ENCODE peak calls at places on chromosomes 3 and 15, in five cellular contexts. One of them, this sample, is unnamed.

GRCh38 chr3:107663266-107663665 is 140.5 kb downstream of the BBX start:
- DNase-seq in heart right ventricle: no peak
- DNase-seq in fibroblast of the aortic adventitia: no peak
- DNase-seq in mammary epithelial cell: no peak
- DNase-seq in coronary artery: no peak
- DNase-seq in this sample: no peak

GRCh38 chr3:87549208-87549607 is 272.8 kb upstream of the POU1F1 start:
- DNase-seq in heart right ventricle: no peak
- DNase-seq in fibroblast of the aortic adventitia: no peak
- DNase-seq in mammary epithelial cell: no peak
- DNase-seq in coronary artery: no peak
- DNase-seq in this sample: no peak

GRCh38 chr15:37291920-37292319 is 191.6 kb upstream of the MEIS2 start:
- DNase-seq in heart right ventricle: no peak
- DNase-seq in fibroblast of the aortic adventitia: no peak
- DNase-seq in mammary epithelial cell: no peak
- DNase-seq in coronary artery: no peak
- DNase-seq in this sample: no peak

GRCh38 chr3:40597441-40597840 is 72.7 kb downstream of the ZNF621 start:
- DNase-seq in heart right ventricle: no peak
- DNase-seq in fibroblast of the aortic adventitia: no peak
- DNase-seq in mammary epithelial cell: peak
- DNase-seq in coronary artery: no peak
- DNase-seq in this sample: no peak

GRCh38 chr3:123270818-123271217 is 69.1 kb downstream of the SEC22A start:
- DNase-seq in heart right ventricle: no peak
- DNase-seq in fibroblast of the aortic adventitia: no peak
- DNase-seq in mammary epithelial cell: no peak
- DNase-seq in coronary artery: no peak
- DNase-seq in this sample: no peak

GRCh38 chr3:37456270-37456708 is 281.9 kb upstream of the LRRFIP2 start:
- DNase-seq in heart right ventricle: peak
- DNase-seq in fibroblast of the aortic adventitia: peak
- DNase-seq in mammary epithelial cell: no peak
- DNase-seq in coronary artery: peak
- DNase-seq in this sample: peak

GRCh38 chr15:64045774-64046346 is 425 bp downstream of the DAPK2 start:
- DNase-seq in heart right ventricle: peak
- DNase-seq in fibroblast of the aortic adventitia: no peak
- DNase-seq in mammary epithelial cell: no peak
- DNase-seq in coronary artery: no peak
- DNase-seq in this sample: no peak

GRCh38 chr15:29322407-29322806 is 52.8 kb upstream of the NSMCE3 start:
- DNase-seq in heart right ventricle: no peak
- DNase-seq in fibroblast of the aortic adventitia: peak
- DNase-seq in mammary epithelial cell: no peak
- DNase-seq in coronary artery: no peak
- DNase-seq in this sample: no peak

GRCh38 chr3:64555351-64555750 is 132.4 kb downstream of the ADAMTS9 start:
- DNase-seq in heart right ventricle: no peak
- DNase-seq in fibroblast of the aortic adventitia: no peak
- DNase-seq in mammary epithelial cell: no peak
- DNase-seq in coronary artery: no peak
- DNase-seq in this sample: no peak
- TF ChIP-seq CTCF in heart right ventricle: no peak
- TF ChIP-seq CTCF in fibroblast of the aortic adventitia: no peak
- TF ChIP-seq CTCF in mammary epithelial cell: no peak
- TF ChIP-seq CTCF in coronary artery: no peak
- TF ChIP-seq CTCF in this sample: no peak

GRCh38 chr15:46502668-46503067 is 867.8 kb downstream of the SQOR start:
- DNase-seq in heart right ventricle: no peak
- DNase-seq in fibroblast of the aortic adventitia: no peak
- DNase-seq in mammary epithelial cell: no peak
- DNase-seq in coronary artery: no peak
- DNase-seq in this sample: no peak
- TF ChIP-seq CTCF in heart right ventricle: no peak
- TF ChIP-seq CTCF in fibroblast of the aortic adventitia: no peak
- TF ChIP-seq CTCF in mammary epithelial cell: no peak
- TF ChIP-seq CTCF in coronary artery: no peak
- TF ChIP-seq CTCF in this sample: no peak

GRCh38 chr3:48991851-48992545 is 2.0 kb downstream of the P4HTM start:
- DNase-seq in heart right ventricle: no peak
- DNase-seq in fibroblast of the aortic adventitia: peak
- DNase-seq in mammary epithelial cell: peak
- DNase-seq in coronary artery: no peak
- DNase-seq in this sample: no peak

GRCh38 chr3:48989126-48989795 is 780 bp upstream of the P4HTM start:
- DNase-seq in heart right ventricle: no peak
- DNase-seq in fibroblast of the aortic adventitia: no peak
- DNase-seq in mammary epithelial cell: no peak
- DNase-seq in coronary artery: no peak
- DNase-seq in this sample: no peak

GRCh38 chr3:48990636-48991421 is 788 bp downstream of the P4HTM start:
- DNase-seq in heart right ventricle: no peak
- DNase-seq in fibroblast of the aortic adventitia: peak
- DNase-seq in mammary epithelial cell: no peak
- DNase-seq in coronary artery: no peak
- DNase-seq in this sample: no peak

GRCh38 chr3:48993834-48994233 is 3.8 kb downstream of the P4HTM start:
- DNase-seq in heart right ventricle: no peak
- DNase-seq in fibroblast of the aortic adventitia: no peak
- DNase-seq in mammary epithelial cell: no peak
- DNase-seq in coronary artery: no peak
- DNase-seq in this sample: no peak

GRCh38 chr3:48989796-48990635 is at the start of gene P4HTM:
- DNase-seq in heart right ventricle: peak
- DNase-seq in fibroblast of the aortic adventitia: peak
- DNase-seq in mammary epithelial cell: peak
- DNase-seq in coronary artery: peak
- DNase-seq in this sample: peak
- TF ChIP-seq CTCF in heart right ventricle: peak
- TF ChIP-seq CTCF in fibroblast of the aortic adventitia: peak
- TF ChIP-seq CTCF in mammary epithelial cell: no peak
- TF ChIP-seq CTCF in coronary artery: no peak
- TF ChIP-seq CTCF in this sample: peak

DNA sequence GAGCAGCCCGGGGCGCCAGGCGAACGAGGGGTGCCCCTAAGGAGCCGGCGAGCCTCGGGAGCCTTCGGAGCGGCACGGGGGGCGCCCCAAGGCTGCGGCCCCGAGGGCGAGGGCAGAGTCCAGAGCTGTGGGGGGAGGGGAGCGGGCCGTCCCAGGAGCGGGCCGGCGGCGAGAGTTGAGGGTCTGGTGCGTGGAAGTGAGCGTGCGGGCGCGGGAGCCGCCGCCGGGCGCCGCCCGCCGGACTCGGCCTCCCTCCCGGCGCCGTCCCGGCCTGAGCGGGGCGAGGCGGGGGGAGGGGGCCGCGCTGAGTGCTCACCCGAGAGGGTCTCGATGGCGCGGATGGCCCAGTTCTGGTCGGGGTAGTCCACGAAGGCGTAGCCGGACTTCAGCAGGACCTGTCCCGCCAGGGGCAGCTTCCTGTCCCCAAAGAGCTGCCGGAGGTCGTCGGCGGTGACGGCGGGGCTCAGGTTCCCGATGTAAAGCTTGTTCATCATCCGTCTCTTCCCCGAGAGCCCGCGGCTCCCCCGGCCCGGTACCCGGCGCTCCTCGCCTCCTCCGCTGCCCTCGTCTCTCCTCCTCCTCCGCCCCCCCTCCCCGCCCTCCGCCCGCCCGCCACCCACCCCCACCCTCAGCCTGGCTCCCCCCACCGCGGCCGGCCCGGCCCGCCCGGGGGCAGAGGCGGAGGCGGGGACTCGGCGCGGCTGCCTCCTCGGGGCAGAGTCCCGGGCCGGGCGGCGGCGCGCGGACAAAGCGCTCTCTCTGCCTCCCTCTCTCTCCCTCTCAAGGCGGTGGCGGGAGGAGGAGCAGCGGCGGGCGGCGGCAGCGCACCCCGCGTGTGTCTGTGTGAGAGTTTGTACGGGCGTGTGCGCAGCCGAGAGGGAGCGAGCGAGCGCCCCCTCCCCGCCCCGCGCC is at the start of gene IGF2BP2:
- DNase-seq in heart right ventricle: peak
- DNase-seq in fibroblast of the aortic adventitia: peak
- DNase-seq in mammary epithelial cell: peak
- DNase-seq in coronary artery: no peak
- DNase-seq in this sample: no peak
- TF ChIP-seq CTCF in heart right ventricle: no peak
- TF ChIP-seq CTCF in fibroblast of the aortic adventitia: peak
- TF ChIP-seq CTCF in mammary epithelial cell: no peak
- TF ChIP-seq CTCF in coronary artery: no peak
- TF ChIP-seq CTCF in this sample: no peak

GRCh38 chr15:90883971-90884718 is at the start of gene FES:
- DNase-seq in heart right ventricle: peak
- DNase-seq in fibroblast of the aortic adventitia: peak
- DNase-seq in mammary epithelial cell: no peak
- DNase-seq in coronary artery: no peak
- DNase-seq in this sample: no peak

GRCh38 chr15:90884719-90885431 is 571 bp downstream of the FES start:
- DNase-seq in heart right ventricle: no peak
- DNase-seq in fibroblast of the aortic adventitia: no peak
- DNase-seq in mammary epithelial cell: no peak
- DNase-seq in coronary artery: no peak
- DNase-seq in this sample: no peak

GRCh38 chr15:90885432-90886290 is 1.4 kb downstream of the FES start:
- DNase-seq in heart right ventricle: peak
- DNase-seq in fibroblast of the aortic adventitia: peak
- DNase-seq in mammary epithelial cell: no peak
- DNase-seq in coronary artery: no peak
- DNase-seq in this sample: peak

GRCh38 chr15:90887037-90887481 is 2.8 kb downstream of the FES start:
- DNase-seq in heart right ventricle: no peak
- DNase-seq in fibroblast of the aortic adventitia: no peak
- DNase-seq in mammary epithelial cell: no peak
- DNase-seq in coronary artery: no peak
- DNase-seq in this sample: no peak

DNA sequence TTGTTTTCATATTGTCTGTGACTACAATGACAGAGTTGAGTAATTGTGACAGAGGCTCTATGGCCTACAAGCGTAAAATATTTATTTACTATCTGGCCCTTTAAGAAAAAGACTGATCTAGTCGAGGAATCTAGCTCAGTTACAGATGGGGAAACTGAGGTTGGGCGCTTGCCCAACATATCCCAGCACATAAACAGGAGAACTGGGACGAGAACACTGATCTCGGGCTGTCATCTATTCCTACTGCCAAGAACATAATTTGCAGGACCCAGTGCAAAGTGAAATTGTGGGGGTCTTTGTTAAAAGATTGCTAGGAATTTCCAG is 1.9 kb downstream of the FES start:
- DNase-seq in heart right ventricle: no peak
- DNase-seq in fibroblast of the aortic adventitia: no peak
- DNase-seq in mammary epithelial cell: no peak
- DNase-seq in coronary artery: no peak
- DNase-seq in this sample: no peak
- TF ChIP-seq CTCF in heart right ventricle: no peak
- TF ChIP-seq CTCF in fibroblast of the aortic adventitia: no peak
- TF ChIP-seq CTCF in mammary epithelial cell: no peak
- TF ChIP-seq CTCF in coronary artery: no peak
- TF ChIP-seq CTCF in this sample: no peak

This sample was measured in gastrocnemius medialis.